ENCODE peak calls at places on chromosomes 7 and 10, in ten cellular contexts. J is IMR-90, O is right lobe of liver, L is adrenal gland, K is colonic mucosa, M is OCI-LY7, Y is pancreas, N is body of pancreas, U is PC-9, E is tibial nerve. D is an unnamed sample. For H3K4me1, the result is how much of the 10 kb centered on the place peaks cover.

GRCh38 chr10:22604314-22605091 is 109.9 kb downstream of the PIP4K2A start:
- DNase-seq in J (no peak), O (no peak), L (no peak), K (no peak), M (no peak), Y (no peak), N (no peak), U (no peak), E (no peak), D (no peak)

GRCh38 chr10:122141821-122142651 is 129.1 kb upstream of the BTBD16 start:
- DNase-seq in J (peak), O (no peak), L (no peak), K (no peak), M (no peak), Y (no peak), N (no peak), U (no peak), E (no peak), D (no peak)

GRCh38 chr7:55508301-55509011 is 63.8 kb downstream of the VOPP1 start:
- DNase-seq in J (peak), O (no peak), L (no peak), K (no peak), M (no peak), Y (no peak), N (no peak), U (no peak), E (no peak), D (no peak)

GRCh38 chr10:77156406-77156879 is 481.2 kb downstream of the KCNMA1 start:
- DNase-seq in J (peak), O (no peak), L (no peak), K (peak), M (no peak), Y (no peak), N (no peak), U (no peak), E (no peak), D (no peak)

GRCh38 chr10:131439705-131440104 is 128.2 kb upstream of the TCERG1L start:
- DNase-seq in J (no peak), O (no peak), L (no peak), K (no peak), M (no peak), Y (no peak), N (no peak), U (no peak), E (no peak), D (no peak)

GRCh38 chr7:84176716-84177115 is 17.9 kb downstream of the SEMA3A start:
- DNase-seq in J (peak), O (no peak), L (no peak), K (no peak), M (no peak), Y (no peak), N (no peak), U (no peak), E (no peak), D (no peak)

GRCh38 chr10:79112898-79113431 is 44.2 kb downstream of the ZMIZ1 start:
- DNase-seq in J (peak), O (no peak), L (peak), K (no peak), M (no peak), Y (no peak), N (peak), U (no peak), E (no peak), D (peak)

GRCh38 chr10:43045246-43045621 is 31.6 kb upstream of the RET start:
- DNase-seq in J (no peak), O (peak), L (no peak), K (no peak), M (no peak), Y (no peak), N (peak), U (no peak), E (peak), D (peak)

GRCh38 chr7:143389316-143390097 is 8.4 kb downstream of the ZYX start:
- DNase-seq in J (no peak), O (peak), L (no peak), K (no peak), M (no peak), Y (peak), N (no peak), U (no peak), E (no peak), D (no peak)

GRCh38 chr7:64874114-64874513 is 29.0 kb upstream of the ZNF273 start:
- DNase-seq in J (no peak), O (no peak), L (peak), K (no peak), M (no peak), Y (no peak), N (no peak), U (no peak), E (no peak), D (no peak)

GRCh38 chr10:90197766-90198165 is 496.4 kb downstream of the KIF20B start:
- DNase-seq in J (peak), O (no peak), L (no peak), K (no peak), M (no peak), Y (no peak), N (no peak), U (no peak), E (no peak), D (no peak)

GRCh38 chr7:101418694-101419093 is 56.0 kb downstream of the COL26A1 start:
- DNase-seq in J (no peak), O (no peak), L (no peak), K (no peak), M (no peak), Y (no peak), N (no peak), U (no peak), E (no peak), D (no peak)

GRCh38 chr7:108425876-108426275 is 30.4 kb downstream of the NRCAM start:
- DNase-seq in J (no peak), O (no peak), L (no peak), K (no peak), M (no peak), Y (no peak), N (no peak), U (no peak), E (no peak), D (no peak)

GRCh38 chr7:116588641-116589594 is 64.1 kb downstream of the CAV1 start:
- DNase-seq in J (peak), O (no peak), L (no peak), K (no peak), M (peak), Y (no peak), N (no peak), U (peak), E (no peak), D (no peak)

GRCh38 chr10:85105614-85106013 is 777.2 kb downstream of the CCSER2 start:
- DNase-seq in J (no peak), O (no peak), L (no peak), K (no peak), M (no peak), Y (no peak), N (peak), U (no peak), E (no peak), D (no peak)

GRCh38 chr7:107879400-107880035 is 11.5 kb upstream of the DLD start:
- DNase-seq in J (peak), O (no peak), L (no peak), K (peak), M (peak), Y (no peak), N (peak), U (peak), E (no peak), D (no peak)

GRCh38 chr10:31152421-31153133 is 120.9 kb upstream of the ZNF438 start:
- DNase-seq in J (no peak), O (no peak), L (no peak), K (no peak), M (no peak), Y (no peak), N (no peak), U (no peak), E (no peak), D (no peak)

GRCh38 chr7:31084226-31084625 is 32.1 kb downstream of the ADCYAP1R1 start:
- DNase-seq in J (no peak), O (peak), L (no peak), K (no peak), M (no peak), Y (no peak), N (no peak), U (no peak), E (no peak), D (no peak)

GRCh38 chr7:49398730-49399129 is 374.7 kb upstream of the VWC2 start:
- DNase-seq in J (no peak), O (no peak), L (no peak), K (no peak), M (no peak), Y (no peak), N (no peak), U (no peak), E (no peak), D (no peak)

GRCh38 chr10:35465601-35466140 is 129.4 kb downstream of the CCNY start:
- DNase-seq in J (no peak), O (no peak), L (no peak), K (no peak), M (no peak), Y (no peak), N (no peak), U (no peak), E (no peak), D (no peak)

GRCh38 chr7:140945940-140946339 is 21.2 kb upstream of the BRAF start:
- DNase-seq in J (no peak), O (no peak), L (no peak), K (no peak), M (no peak), Y (no peak), N (no peak), U (no peak), E (no peak), D (no peak)

GRCh38 chr10:4931587-4931986 is 31.6 kb upstream of the AKR1C1 start:
- DNase-seq in J (no peak), O (peak), L (no peak), K (no peak), M (no peak), Y (peak), N (peak), U (peak), E (no peak), D (no peak)

GRCh38 chr10:22427101-22427500 is 81.8 kb downstream of the SPAG6 start:
- DNase-seq in J (peak), O (no peak), L (no peak), K (no peak), M (no peak), Y (no peak), N (no peak), U (peak), E (no peak), D (no peak)

GRCh38 chr7:4737300-4737699 is 38.1 kb upstream of the AP5Z1 start:
- DNase-seq in J (no peak), O (no peak), L (no peak), K (no peak), M (no peak), Y (no peak), N (no peak), U (no peak), E (no peak), D (no peak)

GRCh38 chr7:4742051-4742573 is 33.3 kb upstream of the AP5Z1 start:
- DNase-seq in J (no peak), O (no peak), L (no peak), K (peak), M (no peak), Y (no peak), N (no peak), U (no peak), E (no peak), D (no peak)

GRCh38 chr7:4739528-4739992 is 35.9 kb upstream of the AP5Z1 start:
- DNase-seq in J (peak), O (no peak), L (no peak), K (no peak), M (no peak), Y (no peak), N (peak), U (no peak), E (no peak), D (no peak)

GRCh38 chr7:4740796-4741195 is 34.6 kb upstream of the AP5Z1 start:
- DNase-seq in J (no peak), O (no peak), L (no peak), K (no peak), M (no peak), Y (no peak), N (no peak), U (no peak), E (no peak), D (no peak)

GRCh38 chr7:4738711-4739527 is 36.5 kb upstream of the AP5Z1 start:
- DNase-seq in J (peak), O (no peak), L (peak), K (no peak), M (no peak), Y (no peak), N (peak), U (peak), E (no peak), D (peak)
- H3K4me3 ChIP-seq in J (peak), O (no peak), L (no peak), K (no peak), M (no peak), Y (peak), N (no peak), U (no peak), E (no peak), D (peak)

DNA sequence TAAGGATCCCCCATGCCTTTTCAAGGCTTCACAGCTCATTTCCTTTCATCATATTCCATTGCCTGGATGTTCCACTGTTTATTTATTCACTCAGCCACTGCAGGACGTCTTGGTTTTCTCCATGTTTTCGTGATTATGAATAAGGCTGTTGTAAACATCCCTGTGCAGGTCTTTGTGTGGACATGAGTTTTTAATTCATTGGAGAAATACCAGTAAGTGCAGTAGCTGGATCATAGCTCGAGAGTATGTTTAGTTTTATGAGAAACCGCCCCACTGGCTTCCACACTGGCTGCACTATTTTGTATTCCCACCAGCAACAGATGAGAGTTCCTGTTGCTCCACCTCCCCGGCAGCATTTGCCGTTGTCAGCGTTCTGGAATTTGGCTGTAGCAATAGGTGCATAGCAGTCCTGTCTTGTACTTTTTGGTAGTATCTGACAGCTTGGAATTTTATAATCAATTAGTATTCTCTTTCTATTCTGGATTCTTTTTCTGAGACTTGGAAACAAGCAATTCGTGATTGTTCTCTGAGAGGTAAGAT is 269.9 kb upstream of the PITRM1 start:
- DNase-seq in J (peak), O (no peak), L (no peak), K (no peak), M (no peak), Y (no peak), N (no peak), U (no peak), E (no peak), D (no peak)
- TF ChIP-seq CTCF in J (no peak), O (no peak), L (no peak), K (no peak), M (no peak), Y (no peak), N (no peak), U (no peak), E (no peak), D (no peak)

DNA sequence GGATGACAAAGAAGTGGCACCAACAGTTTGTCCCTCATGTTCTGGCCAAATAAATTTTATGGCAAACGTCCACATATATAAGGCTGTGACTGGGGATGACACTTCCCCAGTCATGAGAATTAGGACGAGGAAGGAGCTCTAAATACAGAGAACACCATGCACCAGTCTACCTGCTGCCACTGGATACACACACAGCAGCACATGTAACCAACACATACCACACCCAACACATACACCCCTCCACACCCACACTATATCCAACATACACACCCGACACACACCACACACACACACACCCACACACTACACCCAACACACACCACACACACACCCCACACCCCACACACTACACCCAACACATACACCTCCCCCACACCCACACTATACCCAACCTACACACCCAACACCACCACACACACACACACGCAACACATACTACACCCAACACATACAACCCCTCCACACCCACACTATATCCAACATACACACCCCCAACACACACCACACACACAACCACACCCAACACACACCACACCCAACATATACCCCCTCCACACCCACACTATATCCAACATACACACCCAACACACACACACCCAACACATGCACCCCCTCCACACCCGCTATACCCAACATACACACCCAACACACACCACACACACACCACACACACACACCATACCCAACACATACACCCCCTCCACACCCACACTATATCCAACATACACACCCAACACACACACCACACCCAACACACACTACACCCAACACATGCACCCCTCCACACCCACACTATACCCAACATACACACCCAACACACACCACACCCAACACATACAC is 74.1 kb downstream of the HIPK2 start:
- DNase-seq in J (no peak), O (no peak), L (no peak), K (no peak), M (no peak), Y (no peak), N (no peak), U (no peak), E (no peak), D (no peak)
- H3K4me1 ChIP-seq in J (under half), O (under half), L (under half), K (under half), M (under half), Y (under half), N (under half), U (under half), E (under half), D (under half)

GRCh38 chr7:73622527-73622908 is 1.8 kb downstream of the MLXIPL start:
- DNase-seq in J (no peak), O (no peak), L (no peak), K (no peak), M (no peak), Y (no peak), N (no peak), U (no peak), E (no peak), D (no peak)
- H3K4me3 ChIP-seq in J (no peak), O (peak), L (no peak), K (no peak), M (no peak), Y (peak), N (no peak), U (no peak), E (no peak), D (no peak)

DNA sequence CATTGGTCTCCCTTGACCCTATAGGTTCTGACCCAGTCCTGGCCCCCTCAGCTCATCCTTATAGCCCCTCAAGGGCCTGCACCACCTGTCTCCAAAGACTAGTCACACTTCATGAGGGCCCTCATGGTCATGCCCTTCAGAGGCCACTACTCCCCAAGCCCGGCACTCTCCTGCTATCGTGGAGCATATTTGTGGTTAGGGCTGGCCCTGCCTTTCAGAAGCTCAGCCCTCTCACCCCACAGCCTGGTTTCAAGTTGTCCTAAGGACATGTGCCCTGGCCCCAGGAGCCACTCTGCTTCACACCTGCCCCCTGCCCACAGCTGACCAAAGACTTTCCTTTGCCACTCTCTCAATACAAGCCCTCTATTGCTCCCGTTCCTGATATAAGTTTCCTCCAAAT is 60.3 kb upstream of the LBX1 start:
- DNase-seq in J (no peak), O (no peak), L (no peak), K (no peak), M (no peak), Y (no peak), N (no peak), U (no peak), E (no peak), D (peak)
- TF ChIP-seq CTCF in J (no peak), O (no peak), L (no peak), K (no peak), M (no peak), Y (no peak), N (no peak), U (no peak), E (no peak), D (no peak)

DNA sequence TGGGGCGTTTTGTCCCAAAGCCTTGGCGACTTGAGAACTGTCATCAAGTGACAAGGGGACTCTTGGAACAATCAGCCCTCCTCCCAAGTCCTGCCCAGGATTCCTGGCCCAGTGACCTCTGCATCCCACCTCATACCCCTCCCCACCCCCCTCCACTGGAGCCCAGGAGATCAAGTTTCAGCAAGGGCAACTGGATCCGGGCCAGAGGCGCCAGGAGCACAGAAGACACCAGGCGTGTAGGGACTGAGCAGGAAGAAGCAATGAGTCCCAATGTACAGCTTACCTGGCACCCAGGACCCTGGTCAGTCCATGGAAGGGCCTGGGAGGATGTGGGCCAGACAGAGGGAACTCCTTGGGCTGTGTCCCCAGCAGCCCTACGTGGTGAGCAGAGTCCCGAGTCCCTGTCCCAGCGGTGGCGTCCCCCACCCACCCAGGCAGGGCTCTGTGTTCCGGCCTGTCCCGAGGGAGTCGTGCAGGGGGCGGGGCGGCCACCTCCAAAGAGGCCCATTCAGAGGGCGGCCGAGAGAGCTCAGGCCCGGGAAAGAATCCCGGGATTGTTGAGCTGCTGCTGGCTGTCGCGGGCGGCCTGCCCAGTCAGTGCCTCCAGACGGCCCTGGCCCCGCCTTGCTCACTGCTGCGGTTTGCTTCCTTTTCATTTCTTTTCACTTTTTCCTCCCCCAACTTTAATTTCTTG is 254.1 kb downstream of the TNS3 start:
- DNase-seq in J (peak), O (peak), L (peak), K (peak), M (no peak), Y (peak), N (peak), U (peak), E (peak), D (peak)
- H3K4me1 ChIP-seq in J (under half), O (under half), L (under half), K (under half), M (under half), Y (under half), N (under half), U (under half), E (half or more), D (under half)

GRCh38 chr10:75544381-75544780 is 113.0 kb downstream of the LRMDA start:
- DNase-seq in J (no peak), O (no peak), L (no peak), K (no peak), M (no peak), Y (no peak), N (no peak), U (no peak), E (no peak), D (no peak)
- H3K4me3 ChIP-seq in J (no peak), O (no peak), L (no peak), K (no peak), M (no peak), Y (no peak), N (no peak), U (no peak), E (no peak), D (no peak)

DNA sequence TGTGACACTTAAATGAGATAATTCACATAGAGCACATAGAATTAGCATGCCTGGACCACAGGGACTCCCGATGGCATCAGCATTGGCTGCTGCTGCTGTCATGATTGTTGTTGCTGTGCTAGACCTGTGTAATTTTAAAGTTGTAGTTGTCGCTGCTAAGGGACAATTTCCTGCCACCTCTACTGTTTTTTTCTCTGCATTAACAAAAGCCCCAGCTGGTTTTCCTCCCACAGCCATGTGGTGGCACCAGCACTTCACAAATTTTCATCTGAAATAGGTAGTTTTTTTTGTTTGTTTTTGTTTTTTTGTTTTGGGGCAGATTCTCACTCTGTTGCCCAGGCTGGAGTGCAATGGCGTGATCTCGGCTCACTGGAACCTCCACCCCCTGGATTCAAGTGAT is 25.4 kb upstream of the PRXL2A start:
- DNase-seq in J (peak), O (no peak), L (peak), K (peak), M (peak), Y (no peak), N (peak), U (peak), E (no peak), D (no peak)
- TF ChIP-seq CTCF in J (peak), O (peak), L (peak), K (peak), M (peak), Y (peak), N (peak), U (peak), E (peak), D (peak)

D was measured in left lung.